ENCODE peak calls at places on chromosome 1, in ten cellular contexts. R is CD4-positive, alpha-beta T cell; J is T-cell; Q is HTR-8/SVneo; W is activated CD8-positive, alpha-beta T cell treated with anti-CD3 and anti-CD28 coated beads, Interleukin-2, amount 10 ng/mL, durations not matched to agents 7 days and 5 days; M is retina; H is NCI-H2081; O is fibroblast of gingiva; V is Peyer's patch; B is GM18507. Y is an unnamed sample.

GRCh38 chr1:205595861-205596260 is 36.0 kb downstream of the ELK4 start:
- DNase-seq in R (no peak), J (no peak), Q (no peak), W (no peak), M (no peak), H (no peak), O (no peak), V (no peak), B (no peak), Y (no peak)

GRCh38 chr1:46476673-46477072 is 13.0 kb upstream of the DMBX1 start:
- DNase-seq in R (no peak), J (no peak), Q (no peak), W (no peak), M (no peak), H (no peak), O (no peak), V (no peak), B (no peak), Y (no peak)

GRCh38 chr1:965526-966134 is 652 bp upstream of the PLEKHN1 start:
- DNase-seq in R (no peak), J (no peak), Q (no peak), W (no peak), M (no peak), H (no peak), O (no peak), V (no peak), B (no peak), Y (no peak)

GRCh38 chr1:244836135-244836521 is 670 bp downstream of the COX20 start:
- DNase-seq in R (no peak), J (no peak), Q (peak; percentile 35), W (no peak), M (peak; percentile 68), H (no peak), O (peak; percentile 25), V (no peak), B (no peak), Y (no peak)

GRCh38 chr1:158019177-158019868 is 25.9 kb downstream of the KIRREL1 start:
- DNase-seq in R (no peak), J (no peak), Q (peak; percentile 71), W (no peak), M (no peak), H (no peak), O (peak; percentile 87), V (no peak), B (no peak), Y (no peak)

GRCh38 chr1:118739421-118739930 is 248.7 kb downstream of the TBX15 start:
- DNase-seq in R (no peak), J (no peak), Q (no peak), W (no peak), M (no peak), H (no peak), O (no peak), V (no peak), B (no peak), Y (no peak)

GRCh38 chr1:151860504-151861187 is 7.1 kb upstream of the THEM5 start:
- DNase-seq in R (no peak), J (no peak), Q (no peak), W (no peak), M (no peak), H (no peak), O (no peak), V (no peak), B (no peak), Y (no peak)

GRCh38 chr1:204359131-204359473 is 627 bp downstream of the PLEKHA6 start:
- DNase-seq in R (no peak), J (no peak), Q (no peak), W (no peak), M (peak; percentile 64), H (no peak), O (no peak), V (no peak), B (no peak), Y (no peak)

GRCh38 chr1:51574796-51575195 is 42.1 kb upstream of the OSBPL9 start:
- DNase-seq in R (no peak), J (no peak), Q (no peak), W (no peak), M (no peak), H (no peak), O (no peak), V (no peak), B (no peak), Y (no peak)

GRCh38 chr1:248277876-248278275 is at the start of gene OR2T33:
- DNase-seq in R (no peak), J (no peak), Q (no peak), W (no peak), M (no peak), H (no peak), O (no peak), V (no peak), B (no peak), Y (no peak)

GRCh38 chr1:98391175-98391574 is 270.3 kb upstream of the SNX7 start:
- DNase-seq in R (no peak), J (no peak), Q (no peak), W (no peak), M (no peak), H (no peak), O (no peak), V (no peak), B (no peak), Y (no peak)

GRCh38 chr1:55129194-55129728 is 85.9 kb downstream of the USP24 start:
- DNase-seq in R (no peak), J (no peak), Q (no peak), W (no peak), M (no peak), H (no peak), O (peak; percentile 67), V (no peak), B (no peak), Y (no peak)

GRCh38 chr1:172746091-172746949 is 87.4 kb downstream of the FASLG start:
- DNase-seq in R (no peak), J (no peak), Q (peak; percentile 72), W (peak; percentile 65), M (no peak), H (no peak), O (peak; percentile 92), V (peak; percentile 69), B (peak; percentile 36), Y (peak; percentile 54)

Y was measured in KG1.